ENCODE peak calls at places on chromosomes 5 and 9, in four cellular contexts. One of them, this sample, is unnamed.

GRCh38 chr9:110183208-110184145 is 24.5 kb downstream of the C9orf152 start:
- DNase-seq in endodermal cell: peak
- DNase-seq in bronchial epithelial cell: peak
- DNase-seq in HFF-Myc: peak
- DNase-seq in this sample: peak

GRCh38 chr9:2740616-2741015 is 23.3 kb downstream of the KCNV2 start:
- DNase-seq in endodermal cell: no peak
- DNase-seq in bronchial epithelial cell: no peak
- DNase-seq in HFF-Myc: peak
- DNase-seq in this sample: no peak

GRCh38 chr5:119220576-119221197 is 135.1 kb upstream of the TNFAIP8 start:
- DNase-seq in endodermal cell: no peak
- DNase-seq in bronchial epithelial cell: no peak
- DNase-seq in HFF-Myc: no peak
- DNase-seq in this sample: no peak

GRCh38 chr5:6506631-6507030 is 58.0 kb downstream of the UBE2QL1 start:
- DNase-seq in endodermal cell: peak
- DNase-seq in bronchial epithelial cell: no peak
- DNase-seq in HFF-Myc: no peak
- DNase-seq in this sample: no peak

GRCh38 chr5:179699640-179700298 is 1.0 kb downstream of the CANX start:
- DNase-seq in endodermal cell: no peak
- DNase-seq in bronchial epithelial cell: peak
- DNase-seq in HFF-Myc: no peak
- DNase-seq in this sample: no peak

GRCh38 chr9:13717356-13718057 is 438.0 kb upstream of the MPDZ start:
- DNase-seq in endodermal cell: no peak
- DNase-seq in bronchial epithelial cell: peak
- DNase-seq in HFF-Myc: no peak
- DNase-seq in this sample: no peak

GRCh38 chr5:179311091-179311470 is 34.2 kb downstream of the ADAMTS2 start:
- DNase-seq in endodermal cell: no peak
- DNase-seq in bronchial epithelial cell: no peak
- DNase-seq in HFF-Myc: no peak
- DNase-seq in this sample: no peak

GRCh38 chr9:131616983-131617604 is 71.8 kb downstream of the PRRT1B start:
- DNase-seq in endodermal cell: no peak
- DNase-seq in bronchial epithelial cell: no peak
- DNase-seq in HFF-Myc: no peak
- DNase-seq in this sample: no peak

GRCh38 chr9:20358201-20358600 is 264.1 kb downstream of the MLLT3 start:
- DNase-seq in endodermal cell: no peak
- DNase-seq in bronchial epithelial cell: peak
- DNase-seq in HFF-Myc: no peak
- DNase-seq in this sample: no peak

GRCh38 chr5:133794066-133794465 is 174.4 kb downstream of the C5orf15 start:
- DNase-seq in endodermal cell: peak
- DNase-seq in bronchial epithelial cell: no peak
- DNase-seq in HFF-Myc: no peak
- DNase-seq in this sample: no peak

GRCh38 chr9:114804504-114804903 is 1.3 kb downstream of the TNFSF15 start:
- DNase-seq in endodermal cell: no peak
- DNase-seq in bronchial epithelial cell: peak
- DNase-seq in HFF-Myc: peak
- DNase-seq in this sample: no peak

GRCh38 chr5:37495210-37495609 is 116.1 kb downstream of the WDR70 start:
- DNase-seq in endodermal cell: no peak
- DNase-seq in bronchial epithelial cell: peak
- DNase-seq in HFF-Myc: no peak
- DNase-seq in this sample: no peak

GRCh38 chr5:180333661-180334060 is 19.5 kb downstream of the GFPT2 start:
- DNase-seq in endodermal cell: no peak
- DNase-seq in bronchial epithelial cell: peak
- DNase-seq in HFF-Myc: no peak
- DNase-seq in this sample: no peak

GRCh38 chr5:109682383-109682782 is 7.3 kb upstream of the MAN2A1 start:
- DNase-seq in endodermal cell: no peak
- DNase-seq in bronchial epithelial cell: peak
- DNase-seq in HFF-Myc: no peak
- DNase-seq in this sample: no peak

GRCh38 chr9:129609486-129610192 is 11.3 kb downstream of the C9orf50 start:
- DNase-seq in endodermal cell: peak
- DNase-seq in bronchial epithelial cell: peak
- DNase-seq in HFF-Myc: no peak
- DNase-seq in this sample: no peak

GRCh38 chr5:52837068-52837467 is 49.4 kb downstream of the ITGA1 start:
- DNase-seq in endodermal cell: no peak
- DNase-seq in bronchial epithelial cell: no peak
- DNase-seq in HFF-Myc: no peak
- DNase-seq in this sample: no peak

GRCh38 chr5:128695791-128696520 is 157.9 kb upstream of the FBN2 start:
- DNase-seq in endodermal cell: peak
- DNase-seq in bronchial epithelial cell: peak
- DNase-seq in HFF-Myc: no peak
- DNase-seq in this sample: peak
- TF ChIP-seq CTCF in endodermal cell: peak
- TF ChIP-seq CTCF in bronchial epithelial cell: peak
- TF ChIP-seq CTCF in HFF-Myc: peak
- TF ChIP-seq CTCF in this sample: peak

GRCh38 chr5:69206528-69207190 is 17.3 kb downstream of the CENPH start:
- DNase-seq in endodermal cell: no peak
- DNase-seq in bronchial epithelial cell: peak
- DNase-seq in HFF-Myc: no peak
- DNase-seq in this sample: no peak

GRCh38 chr5:69213513-69214215 is 21.0 kb upstream of the CDK7 start:
- DNase-seq in endodermal cell: no peak
- DNase-seq in bronchial epithelial cell: peak
- DNase-seq in HFF-Myc: peak
- DNase-seq in this sample: no peak

GRCh38 chr5:69212022-69212421 is 22.6 kb downstream of the CENPH start:
- DNase-seq in endodermal cell: no peak
- DNase-seq in bronchial epithelial cell: no peak
- DNase-seq in HFF-Myc: no peak
- DNase-seq in this sample: no peak

GRCh38 chr5:69209607-69210006 is 20.2 kb downstream of the CENPH start:
- DNase-seq in endodermal cell: no peak
- DNase-seq in bronchial epithelial cell: no peak
- DNase-seq in HFF-Myc: no peak
- DNase-seq in this sample: no peak

GRCh38 chr5:69211200-69211599 is 21.8 kb downstream of the CENPH start:
- DNase-seq in endodermal cell: no peak
- DNase-seq in bronchial epithelial cell: no peak
- DNase-seq in HFF-Myc: no peak
- DNase-seq in this sample: no peak
- H3K4me3 ChIP-seq in endodermal cell: no peak
- H3K4me3 ChIP-seq in bronchial epithelial cell: no peak
- H3K4me3 ChIP-seq in HFF-Myc: no peak
- H3K4me3 ChIP-seq in this sample: no peak

GRCh38 chr9:121634800-121635261 is 16.6 kb upstream of the DAB2IP start:
- DNase-seq in endodermal cell: peak
- DNase-seq in bronchial epithelial cell: no peak
- DNase-seq in HFF-Myc: no peak
- DNase-seq in this sample: no peak
- TF ChIP-seq CTCF in endodermal cell: peak
- TF ChIP-seq CTCF in bronchial epithelial cell: peak
- TF ChIP-seq CTCF in HFF-Myc: peak
- TF ChIP-seq CTCF in this sample: peak

GRCh38 chr9:79592736-79593493 is 21.1 kb downstream of the TLE4 start:
- DNase-seq in endodermal cell: no peak
- DNase-seq in bronchial epithelial cell: peak
- DNase-seq in HFF-Myc: no peak
- DNase-seq in this sample: no peak
- H3K4me3 ChIP-seq in endodermal cell: no peak
- H3K4me3 ChIP-seq in bronchial epithelial cell: no peak
- H3K4me3 ChIP-seq in HFF-Myc: no peak
- H3K4me3 ChIP-seq in this sample: no peak

GRCh38 chr5:68182534-68182933 is 33.0 kb upstream of the PIK3R1 start:
- DNase-seq in endodermal cell: no peak
- DNase-seq in bronchial epithelial cell: no peak
- DNase-seq in HFF-Myc: no peak
- DNase-seq in this sample: no peak
- TF ChIP-seq CTCF in endodermal cell: no peak
- TF ChIP-seq CTCF in bronchial epithelial cell: no peak
- TF ChIP-seq CTCF in HFF-Myc: no peak
- TF ChIP-seq CTCF in this sample: no peak

GRCh38 chr5:74161171-74161570 is 479.4 kb downstream of the ENC1 start:
- DNase-seq in endodermal cell: no peak
- DNase-seq in bronchial epithelial cell: no peak
- DNase-seq in HFF-Myc: no peak
- DNase-seq in this sample: no peak
- H3K4me3 ChIP-seq in endodermal cell: no peak
- H3K4me3 ChIP-seq in bronchial epithelial cell: no peak
- H3K4me3 ChIP-seq in HFF-Myc: no peak
- H3K4me3 ChIP-seq in this sample: no peak

GRCh38 chr9:95875305-95876137 is at the start of gene ERCC6L2:
- DNase-seq in endodermal cell: peak
- DNase-seq in bronchial epithelial cell: peak
- DNase-seq in HFF-Myc: peak
- DNase-seq in this sample: peak
- TF ChIP-seq CTCF in endodermal cell: no peak
- TF ChIP-seq CTCF in bronchial epithelial cell: no peak
- TF ChIP-seq CTCF in HFF-Myc: no peak
- TF ChIP-seq CTCF in this sample: no peak

This sample was measured in retinal pigment epithelial cell.